ENCODE peak calls at places on chromosome 14, in ten cellular contexts. One of them, this sample, is unnamed.

GRCh38 chr14:71290301-71290700 is 383.0 kb downstream of the PCNX1 start:
- DNase-seq in heart left ventricle: no peak
- DNase-seq in CD8-positive, alpha-beta T cell: no peak
- DNase-seq in fibroblast of the aortic adventitia: peak; percentile 21
- DNase-seq in ovary: no peak
- DNase-seq in stomach: no peak
- DNase-seq in cardiac fibroblast: no peak
- DNase-seq in AG04449: no peak
- DNase-seq in esophagus squamous epithelium: no peak
- DNase-seq in OCI-LY7: no peak
- DNase-seq in this sample: peak; percentile 30

GRCh38 chr14:23930742-23931141 is 22.8 kb upstream of the DHRS4 start:
- DNase-seq in heart left ventricle: no peak
- DNase-seq in CD8-positive, alpha-beta T cell: no peak
- DNase-seq in fibroblast of the aortic adventitia: peak; percentile 95
- DNase-seq in ovary: no peak
- DNase-seq in stomach: no peak
- DNase-seq in cardiac fibroblast: peak; percentile 66
- DNase-seq in AG04449: no peak
- DNase-seq in esophagus squamous epithelium: no peak
- DNase-seq in OCI-LY7: no peak
- DNase-seq in this sample: no peak

GRCh38 chr14:30885840-30886740 is 11.7 kb downstream of the COCH start:
- DNase-seq in heart left ventricle: no peak
- DNase-seq in CD8-positive, alpha-beta T cell: no peak
- DNase-seq in fibroblast of the aortic adventitia: peak; percentile 74
- DNase-seq in ovary: no peak
- DNase-seq in stomach: no peak
- DNase-seq in cardiac fibroblast: no peak
- DNase-seq in AG04449: peak; percentile 9
- DNase-seq in esophagus squamous epithelium: no peak
- DNase-seq in OCI-LY7: no peak
- DNase-seq in this sample: no peak

GRCh38 chr14:68468437-68469207 is 324.2 kb downstream of the ZFP36L1 start:
- DNase-seq in heart left ventricle: no peak
- DNase-seq in CD8-positive, alpha-beta T cell: peak; percentile 35
- DNase-seq in fibroblast of the aortic adventitia: peak; percentile 63
- DNase-seq in ovary: no peak
- DNase-seq in stomach: peak; percentile 33
- DNase-seq in cardiac fibroblast: peak; percentile 68
- DNase-seq in AG04449: no peak
- DNase-seq in esophagus squamous epithelium: no peak
- DNase-seq in OCI-LY7: no peak
- DNase-seq in this sample: peak; percentile 80

GRCh38 chr14:104992501-104992900 is 6.9 kb downstream of the CLBA1 start:
- DNase-seq in heart left ventricle: no peak
- DNase-seq in CD8-positive, alpha-beta T cell: no peak
- DNase-seq in fibroblast of the aortic adventitia: no peak
- DNase-seq in ovary: no peak
- DNase-seq in stomach: no peak
- DNase-seq in cardiac fibroblast: no peak
- DNase-seq in AG04449: no peak
- DNase-seq in esophagus squamous epithelium: no peak
- DNase-seq in OCI-LY7: no peak
- DNase-seq in this sample: no peak

GRCh38 chr14:60981626-60982455 is 796 bp downstream of the SLC38A6 start:
- DNase-seq in heart left ventricle: no peak
- DNase-seq in CD8-positive, alpha-beta T cell: no peak
- DNase-seq in fibroblast of the aortic adventitia: peak; percentile 87
- DNase-seq in ovary: no peak
- DNase-seq in stomach: no peak
- DNase-seq in cardiac fibroblast: peak; percentile 81
- DNase-seq in AG04449: peak; percentile 51
- DNase-seq in esophagus squamous epithelium: no peak
- DNase-seq in OCI-LY7: no peak
- DNase-seq in this sample: peak; percentile 69

GRCh38 chr14:104665092-104665662 is 24.2 kb upstream of the INF2 start:
- DNase-seq in heart left ventricle: no peak
- DNase-seq in CD8-positive, alpha-beta T cell: no peak
- DNase-seq in fibroblast of the aortic adventitia: no peak
- DNase-seq in ovary: no peak
- DNase-seq in stomach: no peak
- DNase-seq in cardiac fibroblast: peak; percentile 26
- DNase-seq in AG04449: no peak
- DNase-seq in esophagus squamous epithelium: no peak
- DNase-seq in OCI-LY7: no peak
- DNase-seq in this sample: no peak

GRCh38 chr14:36773558-36773957 is 111.9 kb downstream of the PAX9 start:
- DNase-seq in heart left ventricle: no peak
- DNase-seq in CD8-positive, alpha-beta T cell: no peak
- DNase-seq in fibroblast of the aortic adventitia: no peak
- DNase-seq in ovary: no peak
- DNase-seq in stomach: no peak
- DNase-seq in cardiac fibroblast: peak; percentile 50
- DNase-seq in AG04449: no peak
- DNase-seq in esophagus squamous epithelium: no peak
- DNase-seq in OCI-LY7: no peak
- DNase-seq in this sample: peak; percentile 12

GRCh38 chr14:35337074-35337556 is 44.9 kb downstream of the PSMA6 start:
- DNase-seq in heart left ventricle: no peak
- DNase-seq in CD8-positive, alpha-beta T cell: no peak
- DNase-seq in fibroblast of the aortic adventitia: no peak
- DNase-seq in ovary: no peak
- DNase-seq in stomach: no peak
- DNase-seq in cardiac fibroblast: no peak
- DNase-seq in AG04449: no peak
- DNase-seq in esophagus squamous epithelium: no peak
- DNase-seq in OCI-LY7: no peak
- DNase-seq in this sample: no peak

GRCh38 chr14:35337557-35338255 is 45.5 kb downstream of the PSMA6 start:
- DNase-seq in heart left ventricle: no peak
- DNase-seq in CD8-positive, alpha-beta T cell: no peak
- DNase-seq in fibroblast of the aortic adventitia: no peak
- DNase-seq in ovary: no peak
- DNase-seq in stomach: no peak
- DNase-seq in cardiac fibroblast: no peak
- DNase-seq in AG04449: no peak
- DNase-seq in esophagus squamous epithelium: no peak
- DNase-seq in OCI-LY7: no peak
- DNase-seq in this sample: no peak

GRCh38 chr14:35335388-35336092 is 43.4 kb downstream of the PSMA6 start:
- DNase-seq in heart left ventricle: peak; percentile 72
- DNase-seq in CD8-positive, alpha-beta T cell: no peak
- DNase-seq in fibroblast of the aortic adventitia: peak; percentile 13
- DNase-seq in ovary: peak; percentile 73
- DNase-seq in stomach: peak; percentile 87
- DNase-seq in cardiac fibroblast: peak; percentile 11
- DNase-seq in AG04449: no peak
- DNase-seq in esophagus squamous epithelium: no peak
- DNase-seq in OCI-LY7: no peak
- DNase-seq in this sample: no peak

GRCh38 chr14:35333797-35334743 is 41.9 kb downstream of the PSMA6 start:
- DNase-seq in heart left ventricle: no peak
- DNase-seq in CD8-positive, alpha-beta T cell: peak; percentile 31
- DNase-seq in fibroblast of the aortic adventitia: no peak
- DNase-seq in ovary: no peak
- DNase-seq in stomach: no peak
- DNase-seq in cardiac fibroblast: no peak
- DNase-seq in AG04449: no peak
- DNase-seq in esophagus squamous epithelium: no peak
- DNase-seq in OCI-LY7: no peak
- DNase-seq in this sample: no peak

DNA sequence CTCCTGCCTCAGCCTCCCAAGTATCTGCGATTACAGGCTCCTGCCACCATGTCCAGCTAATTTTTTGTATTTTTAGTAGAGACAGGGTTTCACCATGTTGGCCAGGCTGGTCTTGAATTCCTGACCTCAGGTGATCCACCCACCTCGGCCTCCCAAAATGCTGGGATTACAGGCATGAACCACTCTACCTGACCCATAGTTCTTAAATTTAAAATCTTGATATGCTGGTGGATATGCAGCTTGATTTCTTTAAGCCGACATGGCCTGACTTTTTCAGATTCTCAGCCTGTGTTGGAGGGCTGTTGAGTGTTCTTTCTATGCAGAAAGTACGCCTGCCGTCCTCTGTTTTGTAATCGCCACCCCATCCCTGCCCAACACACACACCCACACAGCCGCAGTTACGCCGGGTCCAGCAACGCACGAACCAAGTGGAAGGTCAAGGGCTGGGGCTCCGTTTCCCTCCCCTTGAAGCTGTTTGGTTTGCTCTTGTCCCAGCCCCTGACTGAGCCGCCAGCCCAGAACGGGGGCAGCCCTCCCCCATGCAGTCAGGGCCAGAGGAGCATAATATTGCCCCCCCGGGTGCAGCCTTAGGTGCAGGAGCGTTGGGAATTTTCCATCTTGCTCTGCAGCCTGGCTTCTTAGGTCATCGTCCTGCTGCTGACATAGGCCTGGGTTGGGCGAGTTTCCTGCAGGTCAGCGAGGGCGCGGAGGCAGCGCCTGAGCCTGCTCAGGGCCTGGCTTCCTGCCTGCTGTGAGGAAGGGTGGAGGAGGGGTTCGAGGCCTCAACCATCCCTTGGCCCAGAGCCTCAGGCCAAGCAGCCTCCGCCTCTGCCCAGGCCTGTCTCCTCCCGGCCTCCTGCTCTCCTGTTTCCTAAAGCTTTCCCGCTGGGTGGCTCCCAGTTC is 44.2 kb downstream of the PSMA6 start:
- DNase-seq in heart left ventricle: peak; percentile 96
- DNase-seq in CD8-positive, alpha-beta T cell: no peak
- DNase-seq in fibroblast of the aortic adventitia: peak; percentile 92
- DNase-seq in ovary: peak; percentile 98
- DNase-seq in stomach: peak; percentile 94
- DNase-seq in cardiac fibroblast: peak; percentile 95
- DNase-seq in AG04449: no peak
- DNase-seq in esophagus squamous epithelium: peak; percentile 56
- DNase-seq in OCI-LY7: no peak
- DNase-seq in this sample: peak; percentile 22
- TF ChIP-seq CTCF in heart left ventricle: no peak
- TF ChIP-seq CTCF in CD8-positive, alpha-beta T cell: no peak
- TF ChIP-seq CTCF in fibroblast of the aortic adventitia: no peak
- TF ChIP-seq CTCF in ovary: no peak
- TF ChIP-seq CTCF in stomach: no peak
- TF ChIP-seq CTCF in cardiac fibroblast: no peak
- TF ChIP-seq CTCF in AG04449: no peak
- TF ChIP-seq CTCF in esophagus squamous epithelium: no peak
- TF ChIP-seq CTCF in OCI-LY7: no peak
- TF ChIP-seq CTCF in this sample: no peak

DNA sequence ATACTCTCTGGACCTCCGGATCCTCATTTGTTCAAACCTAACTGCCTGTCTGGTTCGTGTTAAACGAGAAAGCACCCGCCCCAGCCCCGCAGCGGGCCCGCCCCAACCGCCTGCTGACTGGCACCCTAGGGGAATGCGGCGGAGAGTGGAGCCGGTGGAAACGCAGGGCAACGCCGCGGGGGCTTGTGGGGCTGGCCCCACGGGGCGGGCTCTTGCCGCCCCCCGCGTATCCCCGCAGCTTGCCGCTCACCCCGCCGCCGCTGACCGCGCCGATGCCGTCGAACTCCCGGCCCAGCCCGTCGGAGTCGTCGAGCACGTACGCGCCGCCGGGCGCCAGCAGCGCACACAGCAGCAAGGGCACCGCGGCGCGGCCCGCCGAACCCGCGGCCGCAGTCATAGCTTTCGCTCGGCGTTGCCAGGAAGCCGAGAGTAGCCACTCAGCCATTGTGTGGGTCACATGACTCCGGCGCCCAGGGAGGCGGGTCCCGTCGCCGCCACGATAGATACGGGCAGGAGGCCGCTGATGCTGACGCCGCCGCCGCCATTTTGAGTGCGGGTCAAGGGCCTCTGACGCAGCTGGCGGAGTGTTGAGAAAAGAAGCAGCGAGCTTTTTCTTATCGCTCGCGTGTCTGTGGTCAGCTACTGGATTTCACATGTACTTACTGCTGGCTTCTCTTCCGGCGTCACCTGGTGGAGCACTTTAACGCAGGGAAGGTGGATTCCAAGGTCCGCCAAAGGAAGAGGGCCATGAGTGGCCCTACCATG is at the start of gene GALC:
- DNase-seq in heart left ventricle: peak; percentile 98
- DNase-seq in CD8-positive, alpha-beta T cell: peak; percentile 95
- DNase-seq in fibroblast of the aortic adventitia: peak; percentile 85
- DNase-seq in ovary: peak; percentile 95
- DNase-seq in stomach: peak; percentile 96
- DNase-seq in cardiac fibroblast: peak; percentile 91
- DNase-seq in AG04449: peak; percentile 34
- DNase-seq in esophagus squamous epithelium: peak; percentile 79
- DNase-seq in OCI-LY7: peak; percentile 86
- DNase-seq in this sample: peak; percentile 94
- H3K4me3 ChIP-seq in heart left ventricle: peak within 1 kb of the TSS; percentile 81
- H3K4me3 ChIP-seq in CD8-positive, alpha-beta T cell: peak within 1 kb of the TSS; percentile 59
- H3K4me3 ChIP-seq in fibroblast of the aortic adventitia: peak within 1 kb of the TSS; percentile 64
- H3K4me3 ChIP-seq in ovary: peak within 1 kb of the TSS; percentile 76
- H3K4me3 ChIP-seq in stomach: peak within 1 kb of the TSS; percentile 88
- H3K4me3 ChIP-seq in cardiac fibroblast: peak within 1 kb of the TSS; percentile 57
- H3K4me3 ChIP-seq in AG04449: peak within 1 kb of the TSS; percentile 68
- H3K4me3 ChIP-seq in esophagus squamous epithelium: peak within 1 kb of the TSS; percentile 84
- H3K4me3 ChIP-seq in OCI-LY7: peak within 1 kb of the TSS; percentile 73
- H3K4me3 ChIP-seq in this sample: peak within 1 kb of the TSS; percentile 62

DNA sequence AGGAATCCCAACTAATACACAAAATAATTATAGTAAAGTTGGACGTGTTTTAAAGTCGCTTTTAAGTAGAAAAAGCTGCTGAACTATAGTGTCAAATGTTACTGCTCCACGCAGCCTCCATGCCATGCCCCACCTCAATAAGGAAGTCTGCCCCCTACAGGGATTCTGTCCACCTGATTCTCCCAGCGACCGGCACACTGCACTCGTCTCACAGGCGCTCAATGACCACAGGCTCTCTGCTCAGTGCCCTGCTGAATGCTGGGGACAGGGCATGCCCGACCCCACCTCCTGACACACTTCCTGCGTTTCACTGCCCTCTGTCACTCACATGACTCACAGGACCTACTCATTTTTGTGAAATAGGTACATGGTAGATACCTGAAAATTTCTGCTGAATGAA is 48.9 kb downstream of the BDKRB1 start:
- DNase-seq in heart left ventricle: no peak
- DNase-seq in CD8-positive, alpha-beta T cell: no peak
- DNase-seq in fibroblast of the aortic adventitia: no peak
- DNase-seq in ovary: no peak
- DNase-seq in stomach: no peak
- DNase-seq in cardiac fibroblast: no peak
- DNase-seq in AG04449: no peak
- DNase-seq in esophagus squamous epithelium: no peak
- DNase-seq in OCI-LY7: no peak
- DNase-seq in this sample: no peak
- TF ChIP-seq CTCF in heart left ventricle: no peak
- TF ChIP-seq CTCF in CD8-positive, alpha-beta T cell: no peak
- TF ChIP-seq CTCF in fibroblast of the aortic adventitia: no peak
- TF ChIP-seq CTCF in ovary: no peak
- TF ChIP-seq CTCF in stomach: no peak
- TF ChIP-seq CTCF in cardiac fibroblast: no peak
- TF ChIP-seq CTCF in AG04449: no peak
- TF ChIP-seq CTCF in esophagus squamous epithelium: no peak
- TF ChIP-seq CTCF in OCI-LY7: peak; percentile 52
- TF ChIP-seq CTCF in this sample: peak; percentile 17

GRCh38 chr14:54674342-54674741 is 107.4 kb downstream of the SAMD4A start:
- DNase-seq in heart left ventricle: no peak
- DNase-seq in CD8-positive, alpha-beta T cell: no peak
- DNase-seq in fibroblast of the aortic adventitia: no peak
- DNase-seq in ovary: no peak
- DNase-seq in stomach: no peak
- DNase-seq in cardiac fibroblast: no peak
- DNase-seq in AG04449: no peak
- DNase-seq in esophagus squamous epithelium: no peak
- DNase-seq in OCI-LY7: no peak
- DNase-seq in this sample: no peak

GRCh38 chr14:54680636-54681035 is 113.7 kb downstream of the SAMD4A start:
- DNase-seq in heart left ventricle: no peak
- DNase-seq in CD8-positive, alpha-beta T cell: no peak
- DNase-seq in fibroblast of the aortic adventitia: peak; percentile 59
- DNase-seq in ovary: no peak
- DNase-seq in stomach: no peak
- DNase-seq in cardiac fibroblast: no peak
- DNase-seq in AG04449: no peak
- DNase-seq in esophagus squamous epithelium: no peak
- DNase-seq in OCI-LY7: no peak
- DNase-seq in this sample: peak; percentile 58

GRCh38 chr14:54675236-54676125 is 108.6 kb downstream of the SAMD4A start:
- DNase-seq in heart left ventricle: no peak
- DNase-seq in CD8-positive, alpha-beta T cell: no peak
- DNase-seq in fibroblast of the aortic adventitia: no peak
- DNase-seq in ovary: no peak
- DNase-seq in stomach: no peak
- DNase-seq in cardiac fibroblast: no peak
- DNase-seq in AG04449: no peak
- DNase-seq in esophagus squamous epithelium: no peak
- DNase-seq in OCI-LY7: no peak
- DNase-seq in this sample: peak; percentile 32

GRCh38 chr14:54673193-54674121 is 106.5 kb downstream of the SAMD4A start:
- DNase-seq in heart left ventricle: no peak
- DNase-seq in CD8-positive, alpha-beta T cell: no peak
- DNase-seq in fibroblast of the aortic adventitia: peak; percentile 49
- DNase-seq in ovary: no peak
- DNase-seq in stomach: no peak
- DNase-seq in cardiac fibroblast: peak; percentile 25
- DNase-seq in AG04449: no peak
- DNase-seq in esophagus squamous epithelium: no peak
- DNase-seq in OCI-LY7: no peak
- DNase-seq in this sample: peak; percentile 53

DNA sequence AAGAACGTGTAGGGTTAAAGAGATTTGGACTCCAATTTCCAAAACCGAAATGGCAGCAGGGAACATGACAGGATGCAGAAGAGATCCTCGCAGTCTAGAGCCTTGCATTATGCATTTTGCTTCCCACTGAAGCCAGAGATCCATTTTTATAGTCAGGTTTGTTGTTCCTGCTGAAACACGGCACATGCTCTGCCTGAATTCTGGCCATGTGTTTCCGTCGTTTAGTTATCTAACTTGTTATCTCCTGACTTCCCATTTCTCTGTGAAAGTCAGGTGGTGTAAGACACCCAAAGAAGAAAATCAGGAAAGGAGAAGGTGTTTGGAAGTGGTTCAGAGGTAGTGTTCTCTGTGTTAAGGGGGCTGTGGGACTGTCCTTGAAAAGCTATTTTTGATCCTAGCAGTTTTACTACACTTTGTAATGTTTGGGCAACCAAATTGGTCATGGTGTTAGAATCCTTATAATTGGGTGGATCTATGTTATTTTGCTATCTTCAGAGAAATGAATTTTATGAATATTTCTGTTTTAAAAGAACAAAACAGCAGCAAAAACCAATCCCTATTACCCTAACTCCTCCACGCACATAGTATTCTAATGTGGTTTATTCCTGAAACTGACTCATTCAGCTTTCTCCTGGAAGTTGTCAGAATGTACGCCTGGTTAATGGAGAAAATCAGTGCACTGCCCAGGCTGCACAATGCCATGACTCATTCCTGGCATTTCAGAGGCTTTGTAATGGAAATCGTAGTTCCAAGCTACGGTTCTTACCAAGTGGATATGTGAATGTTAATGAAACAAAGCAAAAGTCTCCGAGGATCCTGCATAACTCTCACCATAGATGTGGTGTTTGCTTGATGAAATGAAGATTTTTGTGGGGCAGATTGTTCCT is 110.1 kb downstream of the SAMD4A start:
- DNase-seq in heart left ventricle: no peak
- DNase-seq in CD8-positive, alpha-beta T cell: no peak
- DNase-seq in fibroblast of the aortic adventitia: peak; percentile 97
- DNase-seq in ovary: no peak
- DNase-seq in stomach: no peak
- DNase-seq in cardiac fibroblast: peak; percentile 95
- DNase-seq in AG04449: peak; percentile 82
- DNase-seq in esophagus squamous epithelium: no peak
- DNase-seq in OCI-LY7: no peak
- DNase-seq in this sample: peak; percentile 98
- H3K4me3 ChIP-seq in heart left ventricle: no peak overlapping the region
- H3K4me3 ChIP-seq in CD8-positive, alpha-beta T cell: no peak overlapping the region
- H3K4me3 ChIP-seq in fibroblast of the aortic adventitia: peak overlapping the region; percentile 29
- H3K4me3 ChIP-seq in ovary: no peak overlapping the region
- H3K4me3 ChIP-seq in stomach: no peak overlapping the region
- H3K4me3 ChIP-seq in cardiac fibroblast: peak overlapping the region; percentile 3
- H3K4me3 ChIP-seq in AG04449: peak overlapping the region; percentile 6
- H3K4me3 ChIP-seq in esophagus squamous epithelium: no peak overlapping the region
- H3K4me3 ChIP-seq in OCI-LY7: no peak overlapping the region
- H3K4me3 ChIP-seq in this sample: peak overlapping the region; percentile 15

This sample was measured in astrocyte of the spinal cord.